ENCODE peak calls at places on chromosomes 6 and 20, in nine cellular contexts. J is mammary epithelial cell, G is PC-9, C is HepG2, L is DND-41, X is neural progenitor cell, W is PC-3, M is astrocyte, S is GM23248. U is an unnamed sample.
A peak's percentile ranks its signal among the peaks of the same experiment; 100 is the strongest.

GRCh38 chr6:43870660-43871061 is 100.7 kb downstream of the VEGFA start:
- DNase-seq in X (no peak), J (no peak), G (no peak), M (peak; percentile 31), C (no peak), S (peak; percentile 45), W (no peak), L (no peak), U (peak; percentile 74)

GRCh38 chr6:21138359-21139094 is 455.0 kb upstream of the SOX4 start:
- DNase-seq in C (no peak), G (no peak), J (no peak), S (peak; percentile 25), L (no peak), M (peak; percentile 62), W (peak; percentile 16), X (no peak), U (no peak)

GRCh38 chr6:131946992-131947955 is 3.9 kb downstream of the CCN2 start:
- DNase-seq in S (peak; percentile 76), G (no peak), X (no peak), L (no peak), J (no peak), M (peak; percentile 73), C (peak; percentile 60), W (peak; percentile 12), U (no peak)

GRCh38 chr6:41376176-41376575 is 40.8 kb downstream of the NCR2 start:
- DNase-seq in X (no peak), J (no peak), L (no peak), M (no peak), S (no peak), W (no peak), C (no peak), G (no peak), U (no peak)

GRCh38 chr6:115766745-115767462 is 293.8 kb downstream of the FRK start:
- DNase-seq in L (no peak), M (no peak), J (no peak), X (peak; percentile 64), C (no peak), G (no peak), W (no peak), S (no peak), U (no peak)

GRCh38 chr6:139290787-139291294 is 957 bp downstream of the TXLNB start:
- DNase-seq in M (peak; percentile 71), J (no peak), C (no peak), W (no peak), G (peak; percentile 21), L (peak; percentile 63), X (no peak), S (peak; percentile 70), U (no peak)

GRCh38 chr6:159693894-159694545 is 979 bp upstream of the SOD2 start:
- DNase-seq in X (no peak), S (peak; percentile 31), C (peak; percentile 73), G (no peak), J (no peak), W (peak; percentile 73), M (peak; percentile 17), L (no peak), U (no peak)

GRCh38 chr6:139030539-139030938 is 2.0 kb downstream of the ABRACL start:
- DNase-seq in M (no peak), X (no peak), C (no peak), J (no peak), L (peak; percentile 25), S (no peak), W (no peak), G (no peak), U (no peak)

GRCh38 chr6:124661231-124661630 is 301.0 kb upstream of the RNF217 start:
- DNase-seq in S (no peak), L (no peak), W (no peak), M (no peak), C (no peak), J (no peak), X (peak; percentile 67), G (no peak), U (no peak)

GRCh38 chr20:38930242-38930569 is 4.0 kb downstream of the FAM83D start:
- DNase-seq in S (no peak), C (no peak), G (peak; percentile 8), L (no peak), X (no peak), M (no peak), J (no peak), W (no peak), U (no peak)

GRCh38 chr6:135182120-135182992 is 1.2 kb downstream of the MYB start:
- DNase-seq in J (peak; percentile 23), X (peak; percentile 55), G (peak; percentile 32), C (no peak), L (peak; percentile 65), S (peak; percentile 44), W (peak; percentile 12), M (no peak), U (no peak)
- TF ChIP-seq EZH2 in J (peak; percentile 48), X (peak; percentile 57), G (no peak), C (peak; percentile 94), L (no peak), S (peak; percentile 36), W (no peak), M (no peak), U (no peak)

DNA sequence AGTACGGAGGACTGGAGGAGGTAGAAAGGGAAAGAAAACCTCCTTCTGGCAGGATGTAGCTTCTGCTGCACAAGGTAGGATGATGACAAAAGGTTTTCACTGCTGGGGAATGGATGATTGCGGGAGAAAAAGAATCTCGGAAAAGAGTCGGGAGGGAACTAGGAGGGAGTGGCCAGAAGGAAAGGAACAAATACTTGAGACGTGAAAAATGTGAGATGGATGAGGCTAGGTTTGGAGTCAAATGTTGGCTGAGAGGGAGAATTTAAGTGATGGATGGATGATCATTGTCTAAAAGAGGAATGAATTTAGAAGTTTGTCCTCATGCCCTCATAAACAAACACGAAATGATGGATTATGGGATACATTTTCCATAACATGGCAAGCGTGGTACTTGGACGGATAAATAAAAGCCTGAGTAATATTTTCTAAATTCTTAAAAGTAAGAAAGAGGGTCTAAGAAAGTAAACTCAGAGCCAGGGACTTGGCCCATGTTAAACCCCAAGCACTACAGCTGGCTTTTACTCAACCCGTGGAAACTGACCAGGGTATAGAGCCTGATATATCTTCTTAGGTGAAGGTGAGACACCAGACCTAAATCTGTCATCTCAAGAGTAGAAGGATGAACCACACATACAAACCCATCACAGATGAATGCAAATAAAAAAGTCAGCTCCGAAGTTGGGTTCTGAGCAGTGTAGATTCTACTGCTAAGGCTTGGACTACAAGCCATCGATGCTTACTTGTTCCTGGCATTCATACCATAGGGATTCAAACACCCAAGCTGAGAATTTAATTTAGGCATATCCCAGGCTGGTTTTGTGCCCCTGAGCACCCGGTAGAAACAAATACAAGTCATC is 72.4 kb downstream of the HFE start:
- DNase-seq in W (peak; percentile 49), L (peak; percentile 42), J (peak; percentile 63), M (peak; percentile 44), X (no peak), G (no peak), C (no peak), S (peak; percentile 59), U (no peak)
- TF ChIP-seq EZH2 in W (no peak), L (no peak), J (no peak), M (no peak), X (no peak), G (no peak), C (no peak), S (no peak), U (no peak)

DNA sequence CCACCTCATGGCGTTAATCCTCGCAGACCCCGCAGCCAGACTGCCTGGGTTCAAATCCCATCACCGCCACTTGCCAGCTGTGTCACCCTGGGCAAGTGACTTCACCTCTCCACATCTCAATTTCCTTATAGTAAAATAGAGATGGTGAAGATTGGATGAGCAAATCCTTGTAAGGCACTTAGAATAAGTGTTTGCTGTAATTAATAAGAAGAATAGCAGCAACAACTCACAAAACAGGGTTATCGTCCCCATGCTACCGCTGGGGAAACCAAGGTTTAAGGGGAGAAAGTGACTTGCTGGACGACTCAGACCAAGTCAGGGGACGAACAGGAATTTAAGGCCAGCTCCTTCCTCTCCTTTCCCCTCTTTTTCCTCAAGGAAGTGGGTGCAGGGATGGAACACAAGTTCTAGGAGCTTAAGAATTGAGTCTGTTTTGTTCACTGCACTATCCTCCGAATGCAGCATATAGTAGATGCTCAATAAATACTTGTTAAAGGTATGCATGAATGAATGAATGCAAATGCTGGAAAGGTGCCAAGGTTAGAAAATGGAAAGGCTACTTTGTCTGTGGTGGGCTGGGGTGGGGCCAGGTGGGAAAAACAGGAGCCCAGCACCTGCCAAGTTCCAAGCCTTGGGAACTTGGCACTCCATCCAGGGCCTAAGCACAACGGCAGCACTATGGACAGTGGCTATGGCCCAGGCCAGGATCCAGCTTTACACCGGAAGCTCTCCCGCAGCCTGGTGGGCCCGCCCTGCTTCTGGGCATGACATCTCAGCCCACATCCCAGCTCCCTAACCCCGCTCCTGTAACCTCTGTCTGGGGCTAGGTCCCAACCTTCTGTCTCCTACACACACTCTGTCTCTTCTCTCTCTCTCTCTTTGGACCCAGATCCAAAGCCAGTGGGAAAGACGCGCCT is 4.9 kb upstream of the CDH22 start:
- DNase-seq in J (no peak), G (no peak), W (no peak), M (no peak), X (no peak), S (no peak), L (no peak), C (no peak), U (no peak)
- TF ChIP-seq EZH2 in J (no peak), G (no peak), W (no peak), M (no peak), X (no peak), S (peak; percentile 3), L (no peak), C (peak; percentile 75), U (peak; percentile 38)

DNA sequence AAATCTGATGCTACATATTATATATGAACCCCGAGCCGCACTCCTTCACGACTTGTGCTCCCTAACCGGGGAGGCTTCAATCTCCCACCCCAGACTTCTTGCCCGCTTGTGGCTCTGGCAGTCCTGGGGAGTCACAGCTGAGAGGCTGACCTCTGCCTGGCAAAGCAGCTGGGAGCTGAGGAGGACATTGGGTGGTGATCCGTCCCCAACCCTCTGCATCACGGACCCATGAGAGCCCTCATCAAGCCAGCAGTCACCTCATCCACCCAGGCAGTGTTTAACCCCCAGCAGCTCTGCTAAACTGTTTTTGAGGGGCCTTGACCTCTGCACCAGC is 33.7 kb upstream of the CDH22 start:
- DNase-seq in W (no peak), X (no peak), M (no peak), S (no peak), C (no peak), J (no peak), L (no peak), G (no peak), U (no peak)
- TF ChIP-seq EZH2 in W (no peak), X (no peak), M (peak; percentile 25), S (no peak), C (peak; percentile 80), J (no peak), L (no peak), G (no peak), U (no peak)

DNA sequence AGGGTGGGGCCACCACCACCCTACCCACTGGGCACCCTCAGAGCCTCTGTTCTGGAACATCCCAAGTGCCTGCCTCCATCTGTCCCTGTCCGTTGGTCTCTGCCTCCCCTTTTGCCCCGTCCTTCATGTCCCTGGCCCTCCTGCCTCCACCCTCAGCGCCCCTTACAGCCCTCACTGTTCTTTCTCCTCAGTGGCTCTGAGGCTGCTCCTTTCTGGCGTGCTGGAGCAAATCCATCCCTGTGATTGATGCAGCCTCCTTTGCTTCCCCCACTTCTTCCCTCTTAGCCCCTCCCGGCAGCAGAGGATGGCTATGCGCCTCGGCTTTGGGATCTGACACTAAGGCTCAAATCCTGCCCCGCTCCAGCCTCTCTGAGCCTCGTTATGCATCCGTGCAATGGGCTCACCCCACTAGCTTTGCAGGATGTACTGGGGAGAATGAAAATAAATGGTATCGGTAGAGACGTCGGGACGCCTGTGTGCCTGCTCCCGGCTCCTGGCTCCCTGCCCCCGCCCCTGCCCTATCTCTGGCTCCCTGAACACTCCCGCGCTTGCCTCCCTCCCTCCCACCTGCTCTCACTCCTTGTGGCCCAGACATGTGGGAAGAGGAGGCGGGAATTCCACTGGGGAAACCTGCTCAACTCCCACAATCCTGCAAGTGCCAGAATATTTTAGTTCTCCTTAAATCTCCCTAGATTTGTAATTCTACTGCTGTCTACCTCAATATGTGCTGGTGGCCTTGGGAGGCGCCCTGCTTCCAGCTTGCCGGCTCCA is 13.1 kb downstream of the VSTM2L start:
- DNase-seq in X (peak; percentile 56), S (no peak), J (no peak), G (no peak), M (no peak), C (peak; percentile 40), L (no peak), W (no peak), U (no peak)
- TF ChIP-seq EZH2 in X (no peak), S (no peak), J (peak; percentile 57), G (no peak), M (peak; percentile 61), C (no peak), L (no peak), W (no peak), U (no peak)

U was measured in SK-N-MC.